ENCODE peak calls at places on chromosomes 5 and 9, in ten cellular contexts. X is H4, W is HFF-Myc, H is astrocyte of the hippocampus, I is psoas muscle, U is NCI-H2081 treated with DMSO at 0.1 percent for 48 hours, A is nephron progenitor cell, K is EL, E is A172, L is progenitor cell of endocrine pancreas. D is an unnamed sample.

GRCh38 chr5:129904667-129905466 is 602 bp downstream of the CHSY3 start:
- DNase-seq in I (peak), W (no peak), A (peak), L (peak), H (peak), K (peak), U (no peak), X (peak), E (no peak), D (no peak)

GRCh38 chr9:128786681-128787582 is at the start of gene TBC1D13:
- DNase-seq in I (peak), K (peak), L (peak), U (peak), A (peak), W (peak), H (peak), X (peak), E (peak), D (peak)

GRCh38 chr9:127417130-127418036 is 6.8 kb upstream of the ZNF79 start:
- DNase-seq in W (peak), U (no peak), X (peak), I (no peak), L (no peak), E (peak), A (no peak), H (peak), K (peak), D (no peak)

GRCh38 chr9:136686794-136687711 is at the start of gene AGPAT2:
- DNase-seq in H (peak), X (no peak), A (peak), E (peak), W (no peak), I (peak), U (no peak), L (no peak), K (peak), D (peak)

GRCh38 chr9:107637421-107638420 is 148.2 kb upstream of the KLF4 start:
- DNase-seq in L (peak), I (peak), W (peak), A (peak), E (peak), X (peak), K (peak), U (no peak), H (peak), D (no peak)

GRCh38 chr5:41334758-41335157 is 121.4 kb upstream of the C6 start:
- DNase-seq in U (no peak), K (peak), A (no peak), E (no peak), L (no peak), X (no peak), W (no peak), H (no peak), I (no peak), D (no peak)

GRCh38 chr5:154312571-154312970 is 122.0 kb downstream of the GALNT10 start:
- DNase-seq in U (no peak), W (no peak), I (no peak), K (peak), A (no peak), H (no peak), X (no peak), L (no peak), E (peak), D (no peak)

GRCh38 chr5:172175263-172175719 is 12.7 kb downstream of the STK10 start:
- DNase-seq in K (peak), L (no peak), A (no peak), E (peak), H (no peak), X (peak), I (peak), U (no peak), W (no peak), D (no peak)

GRCh38 chr9:120436937-120437592 is 142.9 kb downstream of the CDK5RAP2 start:
- DNase-seq in I (peak), A (no peak), X (no peak), H (no peak), U (no peak), L (no peak), K (peak), E (no peak), W (no peak), D (no peak)

GRCh38 chr5:31701642-31702041 is 62.7 kb downstream of the PDZD2 start:
- DNase-seq in X (no peak), E (no peak), A (no peak), K (no peak), W (no peak), L (no peak), I (no peak), H (no peak), U (no peak), D (no peak)